ENCODE peak calls at places on chromosome X, in four cellular contexts. W is astrocyte, T is AG10803, B is neural progenitor cell. N is an unnamed sample.

GRCh38 chrX:130028196-130028595 is 45.8 kb downstream of the BCORL1 start:
- DNase-seq in W (no peak), T (peak), B (peak), N (peak)

GRCh38 chrX:49995021-49995731 is 72.8 kb downstream of the CLCN5 start:
- DNase-seq in W (peak), B (no peak), T (peak), N (peak)

GRCh38 chrX:28638775-28639174 is 51.5 kb downstream of the IL1RAPL1 start:
- DNase-seq in W (peak), T (no peak), B (no peak), N (no peak)

GRCh38 chrX:94058728-94059382 is 384.8 kb downstream of the FAM133A start:
- DNase-seq in W (no peak), B (peak), T (no peak), N (peak)

GRCh38 chrX:7068939-7069367 is 78.6 kb upstream of the STS start:
- DNase-seq in B (peak), T (no peak), W (no peak), N (peak)

GRCh38 chrX:9456250-9457074 is 8.4 kb upstream of the TBL1X start:
- DNase-seq in W (no peak), B (no peak), T (peak), N (no peak)

GRCh38 chrX:68249401-68249831 is 183.9 kb downstream of the OPHN1 start:
- DNase-seq in B (no peak), W (no peak), T (no peak), N (no peak)

GRCh38 chrX:16666541-16666940 is 16.6 kb downstream of the S100G start:
- DNase-seq in B (peak), T (peak), W (peak), N (no peak)

GRCh38 chrX:88886908-88887307 is 139.9 kb downstream of the CPXCR1 start:
- DNase-seq in W (no peak), T (no peak), B (no peak), N (no peak)

GRCh38 chrX:2451456-2452316 is 49.1 kb downstream of the DHRSX start:
- DNase-seq in B (peak), T (peak), W (peak), N (no peak)

GRCh38 chrX:72121381-72121780 is 10.3 kb downstream of the RTL5 start:
- DNase-seq in T (peak), W (peak), B (no peak), N (peak)

GRCh38 chrX:72620550-72621145 is 48.0 kb upstream of the HDAC8 start:
- DNase-seq in T (peak), B (no peak), W (peak), N (peak)

GRCh38 chrX:147948531-147948930 is 32.6 kb upstream of the FMR1NB start:
- DNase-seq in T (no peak), B (no peak), W (no peak), N (no peak)

GRCh38 chrX:12494400-12495138 is 296.6 kb upstream of the PRPS2 start:
- DNase-seq in B (no peak), T (no peak), W (no peak), N (no peak)

GRCh38 chrX:48741834-48742233 is 19.7 kb upstream of the GLOD5 start:
- DNase-seq in W (no peak), T (no peak), B (no peak), N (no peak)

GRCh38 chrX:47217121-47217851 is 1.2 kb upstream of the CDK16 start:
- DNase-seq in B (no peak), W (peak), T (peak), N (peak)

GRCh38 chrX:149540133-149540620 is 635 bp upstream of the EOLA1 start:
- DNase-seq in B (peak), W (no peak), T (peak), N (peak)

GRCh38 chrX:41238543-41238942 is 95.4 kb upstream of the DDX3X start:
- DNase-seq in T (peak), B (no peak), W (peak), N (peak)

GRCh38 chrX:72260448-72260847 is 16.6 kb downstream of the RPS4X start:
- DNase-seq in T (no peak), W (no peak), B (no peak), N (no peak)

DNA sequence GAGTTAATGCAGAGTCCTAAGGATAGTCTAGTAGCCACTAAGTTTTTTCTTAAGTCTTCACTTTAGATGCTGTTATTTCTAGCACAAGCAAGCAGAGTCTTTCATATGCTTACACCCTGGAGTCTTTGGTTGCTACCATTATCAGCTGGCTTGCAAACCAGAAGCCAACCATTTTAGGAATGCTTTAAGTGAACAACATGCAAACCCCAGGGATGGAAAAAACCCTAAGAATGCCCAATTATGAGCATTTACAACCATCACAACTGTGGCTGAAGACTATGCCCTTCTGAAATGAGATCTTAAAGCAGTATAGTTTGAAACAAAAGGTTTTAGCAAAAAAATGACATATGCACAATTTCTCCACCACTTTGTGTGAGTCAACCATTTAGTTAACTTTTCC is 6.6 kb downstream of the MID1IP1 start:
- DNase-seq in T (peak), B (no peak), W (no peak), N (no peak)
- H3K4me3 ChIP-seq in T (no peak), B (no peak), W (no peak), N (no peak)

GRCh38 chrX:131727778-131728177 is 183.9 kb downstream of the OR13H1 start:
- DNase-seq in W (no peak), T (no peak), B (no peak), N (no peak)

GRCh38 chrX:131729295-131729694 is 185.4 kb downstream of the OR13H1 start:
- DNase-seq in W (peak), B (no peak), T (no peak), N (peak)

GRCh38 chrX:131725001-131725654 is 181.3 kb downstream of the OR13H1 start:
- DNase-seq in T (no peak), W (no peak), B (no peak), N (no peak)

GRCh38 chrX:131724292-131724691 is 180.4 kb downstream of the OR13H1 start:
- DNase-seq in B (no peak), T (no peak), W (no peak), N (no peak)

DNA sequence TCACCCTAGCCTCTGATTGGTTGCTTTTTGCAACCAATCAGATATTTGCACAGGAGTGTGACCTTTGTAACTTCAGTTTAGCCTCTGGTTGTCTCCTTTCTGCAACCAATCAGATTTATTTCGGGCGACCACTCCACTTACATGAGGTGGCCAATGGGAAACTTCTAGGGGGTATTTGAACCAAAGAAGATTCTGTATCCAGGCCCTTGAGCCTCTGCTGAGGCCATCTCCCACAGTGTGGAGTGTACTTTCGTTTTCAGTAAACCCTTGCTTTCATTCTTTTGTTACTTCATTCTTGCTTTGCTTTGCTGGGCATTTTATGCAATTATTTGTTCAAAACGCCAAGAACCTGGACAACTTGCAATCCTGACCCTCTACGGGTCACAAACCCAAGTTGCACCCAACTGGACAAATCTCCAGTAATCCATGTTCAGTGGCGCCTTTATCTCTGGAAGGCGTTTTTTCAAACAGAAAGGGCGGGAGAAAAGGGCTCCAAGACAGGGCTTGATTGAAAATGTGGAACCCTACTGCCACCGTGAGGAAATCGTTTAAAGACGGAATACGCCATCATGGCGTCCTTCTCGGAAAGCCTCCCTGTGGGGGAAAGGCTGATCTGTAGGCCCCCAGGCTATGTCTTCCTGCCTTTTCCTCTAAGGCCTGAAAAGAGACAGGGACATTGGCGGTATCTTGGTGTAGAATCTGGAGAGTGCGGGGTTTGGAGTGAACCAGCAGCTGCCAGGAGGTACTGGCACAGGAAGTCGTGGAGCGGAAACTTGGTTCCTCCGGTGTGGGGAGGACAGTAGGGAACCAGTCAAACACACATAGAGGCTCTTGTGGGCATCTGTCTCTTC is 184.6 kb downstream of the OR13H1 start:
- DNase-seq in W (peak), T (no peak), B (no peak), N (peak)
- H3K4me3 ChIP-seq in W (no peak), T (no peak), B (no peak), N (peak)

GRCh38 chrX:21394792-21395191 is 20.6 kb downstream of the CNKSR2 start:
- DNase-seq in T (no peak), B (peak), W (no peak), N (no peak)
- H3K4me3 ChIP-seq in T (no peak), B (no peak), W (no peak), N (no peak)

GRCh38 chrX:76126851-76127250 is 46.0 kb upstream of the PBDC1 start:
- DNase-seq in T (no peak), W (no peak), B (no peak), N (no peak)
- H3K4me3 ChIP-seq in T (no peak), W (no peak), B (no peak), N (no peak)

GRCh38 chrX:65673857-65674350 is 6.5 kb downstream of the MSN start:
- DNase-seq in W (no peak), T (peak), B (no peak), N (no peak)
- H3K4me3 ChIP-seq in W (peak), T (no peak), B (no peak), N (no peak)

GRCh38 chrX:17736478-17736855 is 826 bp upstream of the SCML1 start:
- DNase-seq in W (no peak), T (no peak), B (no peak), N (no peak)

GRCh38 chrX:17736856-17737706 is at the start of gene SCML1:
- DNase-seq in T (peak), W (peak), B (peak), N (peak)

GRCh38 chrX:17738737-17739535 is 1.6 kb downstream of the SCML1 start:
- DNase-seq in T (peak), W (peak), B (no peak), N (no peak)

GRCh38 chrX:17737707-17738001 is 361 bp downstream of the SCML1 start:
- DNase-seq in T (no peak), W (no peak), B (no peak), N (no peak)

GRCh38 chrX:17738002-17738713 is 865 bp downstream of the SCML1 start:
- DNase-seq in W (peak), T (peak), B (peak), N (peak)
- H3K4me3 ChIP-seq in W (peak), T (peak), B (peak), N (peak)